ENCODE peak calls at places on chromosomes 13 and 19, in four cellular contexts. U is transverse colon, X is aorta, S is foreskin keratinocyte. V is an unnamed sample.

GRCh38 chr19:42021185-42021584 is 27.2 kb upstream of the ATP1A3 start:
- DNase-seq in U (no peak), X (no peak), S (no peak), V (no peak)

GRCh38 chr13:80363890-80364503 is 23.1 kb upstream of the SPRY2 start:
- DNase-seq in U (no peak), X (no peak), S (no peak), V (no peak)

GRCh38 chr13:88919970-88920628 is 1248.9 kb downstream of the SLITRK5 start:
- DNase-seq in U (no peak), X (no peak), S (no peak), V (no peak)

GRCh38 chr13:92500192-92500591 is 726.4 kb upstream of the GPC6 start:
- DNase-seq in U (no peak), X (no peak), S (no peak), V (no peak)

GRCh38 chr13:68066879-68067513 is 836.9 kb upstream of the PCDH9 start:
- DNase-seq in U (no peak), X (no peak), S (no peak), V (no peak)

GRCh38 chr13:110615322-110616102 is at the start of gene NAXD:
- DNase-seq in U (peak; percentile 94), X (peak; percentile 98), S (peak; percentile 89), V (peak; percentile 48)

GRCh38 chr19:40231544-40232424 is 5.3 kb upstream of the CCNP start:
- DNase-seq in U (no peak), X (no peak), S (no peak), V (no peak)

GRCh38 chr13:30978981-30979956 is 46.8 kb downstream of the TEX26 start:
- DNase-seq in U (peak; percentile 42), X (peak; percentile 77), S (no peak), V (no peak)

GRCh38 chr13:45833663-45834062 is 17.9 kb downstream of the SIAH3 start:
- DNase-seq in U (no peak), X (no peak), S (peak; percentile 50), V (no peak)

GRCh38 chr19:8149261-8150094 is at the start of gene FBN3:
- DNase-seq in U (no peak), X (no peak), S (no peak), V (no peak)

GRCh38 chr19:41511628-41512027 is 64.3 kb upstream of the CEACAM21 start:
- DNase-seq in U (no peak), X (no peak), S (no peak), V (no peak)

GRCh38 chr13:92232880-92233279 is 834.5 kb downstream of the GPC5 start:
- DNase-seq in U (no peak), X (no peak), S (no peak), V (no peak)

GRCh38 chr13:73421310-73421912 is 362.6 kb downstream of the KLF5 start:
- DNase-seq in U (peak; percentile 68), X (no peak), S (peak; percentile 100), V (no peak)

GRCh38 chr19:2315818-2316353 is 7.9 kb upstream of the LINGO3 start:
- DNase-seq in U (peak; percentile 71), X (no peak), S (no peak), V (no peak)

GRCh38 chr13:46668302-46668720 is 115.3 kb downstream of the LRCH1 start:
- DNase-seq in U (no peak), X (no peak), S (no peak), V (no peak)

GRCh38 chr13:70960841-70961443 is 852.7 kb upstream of the KLHL1 start:
- DNase-seq in U (no peak), X (no peak), S (peak; percentile 11), V (no peak)

GRCh38 chr13:57716295-57716694 is 84.8 kb downstream of the PCDH17 start:
- DNase-seq in U (no peak), X (no peak), S (no peak), V (no peak)

GRCh38 chr19:2982983-2983350 is 5.6 kb downstream of the TLE6 start:
- DNase-seq in U (peak; percentile 78), X (peak; percentile 97), S (peak; percentile 54), V (no peak)

GRCh38 chr19:3404324-3405260 is 38.2 kb downstream of the NFIC start:
- DNase-seq in U (peak; percentile 66), X (peak; percentile 96), S (no peak), V (no peak)

GRCh38 chr13:27918041-27918917 is 1.5 kb upstream of the PDX1 start:
- DNase-seq in U (no peak), X (no peak), S (no peak), V (no peak)

GRCh38 chr13:98523455-98524102 is 53.3 kb downstream of the STK24 start:
- DNase-seq in U (no peak), X (no peak), S (no peak), V (no peak)

GRCh38 chr13:35789335-35790166 is 313.1 kb upstream of the MAB21L1 start:
- DNase-seq in U (no peak), X (no peak), S (peak; percentile 39), V (no peak)

GRCh38 chr13:84431646-84432045 is 549.4 kb upstream of the SLITRK1 start:
- DNase-seq in U (no peak), X (no peak), S (peak; percentile 38), V (no peak)

GRCh38 chr13:112692586-112692985 is 2.7 kb downstream of the ATP11A start:
- DNase-seq in U (no peak), X (no peak), S (no peak), V (no peak)

GRCh38 chr13:51523082-51523518 is 61.2 kb upstream of the WDFY2 start:
- DNase-seq in U (peak; percentile 12), X (no peak), S (peak; percentile 69), V (no peak)

GRCh38 chr19:13633109-13633508 is 126.8 kb upstream of the CACNA1A start:
- DNase-seq in U (peak; percentile 85), X (no peak), S (no peak), V (no peak)

GRCh38 chr13:42405665-42406390 is 133.9 kb downstream of the AKAP11 start:
- DNase-seq in U (no peak), X (no peak), S (peak; percentile 86), V (no peak)

GRCh38 chr13:30164141-30164540 is 143.2 kb downstream of the KATNAL1 start:
- DNase-seq in U (no peak), X (no peak), S (no peak), V (no peak)

GRCh38 chr19:45668342-45668871 is 386 bp downstream of the GIPR start:
- DNase-seq in U (peak; percentile 34), X (no peak), S (no peak), V (no peak)

GRCh38 chr19:51417107-51417806 is at the start of gene SIGLEC10:
- DNase-seq in U (peak; percentile 47), X (peak; percentile 80), S (no peak), V (peak; percentile 38)

DNA sequence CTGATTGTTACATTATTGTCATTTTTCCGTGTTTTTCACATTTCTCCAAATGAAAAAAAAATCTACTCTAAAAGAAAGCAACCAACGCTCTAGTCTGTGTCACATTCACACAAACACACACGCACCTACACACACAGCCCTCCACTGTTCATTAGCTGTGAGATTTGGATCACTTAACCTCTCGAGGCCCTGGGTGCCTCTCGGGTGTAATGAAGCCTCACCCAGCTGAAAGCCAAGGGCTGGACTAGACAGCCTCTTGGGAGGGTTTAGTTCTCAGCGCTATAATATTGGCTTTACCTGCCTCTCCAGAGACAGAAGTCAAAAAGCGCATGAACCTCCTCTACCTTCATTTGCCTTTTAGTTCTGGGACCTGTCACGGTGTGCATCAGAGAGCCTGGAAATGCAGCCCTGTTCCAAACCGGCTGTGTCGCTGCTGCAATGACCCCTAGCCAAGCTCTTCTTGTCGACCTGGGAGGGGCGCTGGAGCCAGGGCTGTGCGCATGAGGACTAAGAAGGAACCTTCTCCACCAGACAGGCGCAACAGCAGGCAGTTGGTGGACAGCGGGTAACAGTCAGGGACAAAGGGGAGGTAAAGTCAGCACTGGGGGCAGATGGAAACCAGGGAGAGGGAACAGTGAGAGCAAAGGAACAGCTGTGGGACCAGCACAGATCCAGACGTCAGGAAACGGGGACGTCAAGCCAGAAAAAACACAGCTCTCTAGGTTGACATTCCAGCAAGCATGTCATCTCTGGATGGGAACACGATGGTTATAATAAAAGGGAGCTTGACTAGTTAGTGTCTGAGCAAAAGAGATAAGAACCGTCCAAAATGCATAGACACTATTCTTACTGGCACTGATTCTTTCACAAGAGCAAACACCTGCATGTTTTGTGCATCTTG is 375.9 kb downstream of the EFNB2 start:
- DNase-seq in U (no peak), X (no peak), S (no peak), V (no peak)
- H3K4me1 ChIP-seq in U (peaks cover 8% of the 10 kb centered on the region), X (no peaks in the 10 kb centered on the region), S (peaks cover 34% of the 10 kb centered on the region), V (no peaks in the 10 kb centered on the region)

DNA sequence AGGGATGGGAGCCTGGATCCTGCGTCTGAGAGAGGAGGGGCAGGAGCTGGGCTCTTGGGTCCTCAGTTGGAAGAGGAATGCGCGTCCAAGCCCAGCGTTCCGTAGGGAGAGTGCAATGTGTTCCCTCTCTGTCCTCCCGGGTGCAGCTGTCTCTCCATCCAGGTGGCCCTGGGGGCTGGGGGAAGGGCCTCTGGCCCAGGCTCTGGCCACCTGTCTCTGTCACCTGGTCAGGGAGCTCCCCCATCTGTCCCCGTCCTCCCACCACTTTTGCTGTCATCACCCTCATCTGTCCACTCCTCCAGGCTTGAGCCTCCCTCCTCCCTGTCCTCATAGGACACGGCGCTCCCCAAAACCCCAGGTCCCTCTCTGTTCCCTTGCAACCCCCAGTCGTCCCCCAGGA is 3.7 kb upstream of the SBK2 start:
- DNase-seq in U (no peak), X (no peak), S (no peak), V (no peak)
- H3K27me3 ChIP-seq in U (peaks cover 3% of the 10 kb centered on the region), X (no peaks in the 10 kb centered on the region), S (no peaks in the 10 kb centered on the region), V (no peaks in the 10 kb centered on the region)

DNA sequence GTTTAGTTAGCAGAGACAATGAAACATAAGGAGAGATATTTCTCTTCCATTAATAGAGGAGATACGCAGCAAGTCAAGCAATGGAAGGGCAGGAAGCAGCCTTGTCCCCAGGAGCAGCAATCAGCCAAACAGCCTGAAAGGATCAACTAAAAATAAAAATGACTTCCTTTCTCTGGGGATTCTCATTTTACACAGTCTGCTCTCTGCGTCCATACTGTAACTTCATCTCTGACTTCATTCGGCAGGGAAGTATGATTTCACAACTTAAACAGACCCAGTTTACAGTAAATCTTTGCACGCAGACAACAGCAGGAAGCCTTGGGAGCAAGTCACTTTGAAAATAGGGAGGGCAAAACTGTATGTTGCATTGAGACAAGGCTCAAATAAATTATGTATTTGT is 826.7 kb downstream of the DIAPH3 start:
- DNase-seq in U (no peak), X (no peak), S (no peak), V (no peak)
- H3K27ac ChIP-seq in U (no peak overlapping the region), X (no peak overlapping the region), S (no peak overlapping the region), V (no peak overlapping the region)

GRCh38 chr19:10226021-10226375 is 5.1 kb downstream of the S1PR2 start:
- DNase-seq in U (no peak), X (no peak), S (no peak), V (no peak)
- H3K4me1 ChIP-seq in U (peaks cover 6% of the 10 kb centered on the region), X (no peaks in the 10 kb centered on the region), S (no peaks in the 10 kb centered on the region), V (peaks cover 50% of the 10 kb centered on the region)